ENCODE peak calls at places on chromosomes 7 and 10, in eight cellular contexts. G is CD8-positive, alpha-beta memory T cell; K is colonic mucosa; H is sigmoid colon; Q is uterus; A is left ventricle myocardium inferior; U is mesenchymal stem cell; W is stomach. E is an unnamed sample.

GRCh38 chr7:48255046-48255445 is 83.8 kb downstream of the ABCA13 start:
- DNase-seq in W (no peak), H (no peak), Q (no peak), K (no peak), U (no peak), G (no peak), A (no peak), E (no peak)

GRCh38 chr7:132683967-132684690 is 107.9 kb upstream of the PLXNA4 start:
- DNase-seq in A (no peak), G (no peak), K (no peak), H (no peak), W (no peak), Q (no peak), U (no peak), E (no peak)

GRCh38 chr7:111312966-111313365 is 222.0 kb downstream of the LRRN3 start:
- DNase-seq in W (no peak), G (no peak), H (no peak), Q (no peak), K (no peak), A (no peak), U (peak; percentile 9), E (no peak)

GRCh38 chr7:87370660-87371180 is 25.3 kb downstream of the CROT start:
- DNase-seq in G (no peak), U (peak; percentile 58), H (no peak), Q (no peak), A (no peak), W (no peak), K (no peak), E (peak; percentile 6)

GRCh38 chr7:7921830-7922229 is 46.8 kb upstream of the GLCCI1 start:
- DNase-seq in W (no peak), A (no peak), U (no peak), H (no peak), K (no peak), Q (no peak), G (no peak), E (no peak)

GRCh38 chr7:99987846-99988245 is 12.0 kb upstream of the AZGP1 start:
- DNase-seq in Q (no peak), H (no peak), K (no peak), W (no peak), G (no peak), U (no peak), A (no peak), E (no peak)

GRCh38 chr10:101919026-101919784 is 75.6 kb upstream of the KCNIP2 start:
- DNase-seq in A (no peak), G (no peak), Q (no peak), H (no peak), U (no peak), W (no peak), K (no peak), E (no peak)

GRCh38 chr10:101570764-101571572 is 17.1 kb downstream of the POLL start:
- DNase-seq in G (no peak), U (no peak), K (no peak), W (no peak), Q (no peak), A (no peak), H (no peak), E (no peak)

GRCh38 chr7:289209-289755 is 688 bp upstream of the FOXL3 start:
- DNase-seq in U (no peak), K (no peak), W (no peak), A (no peak), H (peak; percentile 45), G (no peak), Q (no peak), E (no peak)

GRCh38 chr10:23342213-23342884 is 2.2 kb downstream of the C10orf67 start:
- DNase-seq in Q (no peak), A (no peak), U (no peak), G (no peak), H (no peak), W (no peak), K (no peak), E (no peak)
- H3K27ac ChIP-seq in Q (no peak overlapping the region), A (peak overlapping the region; percentile 88), U (no peak overlapping the region), G (no peak overlapping the region), H (no peak overlapping the region), W (no peak overlapping the region), K (no peak overlapping the region), E (no peak overlapping the region)

GRCh38 chr7:95330194-95331003 is 6.1 kb upstream of the PON1 start:
- DNase-seq in W (no peak), Q (no peak), U (peak; percentile 20), K (no peak), H (no peak), G (no peak), A (no peak), E (no peak)

GRCh38 chr7:95331004-95331337 is 6.6 kb upstream of the PON1 start:
- DNase-seq in A (no peak), K (no peak), U (no peak), H (no peak), Q (no peak), G (no peak), W (no peak), E (no peak)

GRCh38 chr7:95338832-95339231 is 14.5 kb upstream of the PON1 start:
- DNase-seq in Q (no peak), G (no peak), H (no peak), A (no peak), W (no peak), K (no peak), U (no peak), E (no peak)

GRCh38 chr7:95334434-95334833 is 10.1 kb upstream of the PON1 start:
- DNase-seq in K (no peak), U (no peak), W (no peak), Q (no peak), A (no peak), H (no peak), G (no peak), E (no peak)

DNA sequence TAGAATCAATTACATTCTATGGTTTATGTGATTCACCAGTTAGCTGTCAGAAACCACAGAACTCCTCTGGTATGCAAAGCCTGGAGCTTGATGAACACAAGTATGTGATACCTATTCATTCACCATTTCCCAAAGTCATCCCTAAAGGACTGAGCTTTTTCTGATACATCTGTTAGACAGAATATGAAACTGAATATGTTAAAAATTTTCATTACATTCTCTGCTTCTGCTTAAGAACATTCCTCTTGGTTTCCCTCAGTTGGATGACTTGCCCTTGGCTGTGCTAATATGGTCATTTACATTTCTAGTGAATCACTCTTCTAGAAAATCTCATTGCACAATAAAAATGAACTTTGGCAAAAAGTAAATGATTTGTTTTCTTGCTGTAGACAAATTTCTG is 10.8 kb upstream of the PON1 start:
- DNase-seq in A (no peak), K (no peak), G (no peak), U (peak; percentile 21), H (no peak), Q (no peak), W (no peak), E (no peak)
- H3K27ac ChIP-seq in A (no peak overlapping the region), K (no peak overlapping the region), G (no peak overlapping the region), U (peak overlapping the region; percentile 86), H (no peak overlapping the region), Q (no peak overlapping the region), W (no peak overlapping the region), E (no peak overlapping the region)

DNA sequence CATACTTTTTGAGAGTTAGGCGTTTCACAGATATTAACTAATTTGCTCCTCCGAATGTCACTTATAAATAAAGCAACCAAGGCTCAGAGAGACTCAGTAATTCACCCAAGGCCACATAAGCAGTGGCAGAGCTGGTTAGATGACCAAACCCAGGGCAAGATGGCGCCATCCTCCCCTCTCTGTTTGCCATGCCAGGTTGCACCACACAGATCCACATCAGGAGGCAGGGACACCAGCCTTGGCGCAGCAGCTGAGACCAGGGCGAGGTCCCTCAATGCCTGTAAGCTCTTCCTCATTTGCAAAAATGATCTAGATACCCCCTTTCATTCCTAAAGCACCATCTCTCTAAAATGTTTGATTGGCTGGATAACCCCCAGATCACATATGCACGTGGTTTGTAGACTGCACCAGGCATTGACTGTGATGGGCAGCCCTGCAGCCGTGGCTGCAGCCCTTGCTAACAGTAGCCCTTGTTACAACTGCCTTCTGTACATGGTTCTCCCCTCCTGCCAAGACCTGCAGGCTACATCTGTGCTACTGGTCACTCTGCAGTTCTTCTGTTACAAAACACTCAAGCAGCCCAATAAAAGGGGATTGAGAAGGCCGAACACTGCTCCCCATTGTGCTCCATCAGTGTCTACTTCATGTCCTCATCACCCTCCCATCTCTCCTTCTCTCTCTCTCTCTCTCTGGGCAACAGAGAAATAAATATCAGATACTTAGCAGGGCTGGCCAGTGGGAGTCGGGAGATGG is 298.6 kb downstream of the PRPF18 start:
- DNase-seq in Q (no peak), G (no peak), W (no peak), A (no peak), H (peak; percentile 70), K (no peak), U (no peak), E (no peak)
- H3K27ac ChIP-seq in Q (no peak overlapping the region), G (no peak overlapping the region), W (no peak overlapping the region), A (peak overlapping the region; percentile 27), H (no peak overlapping the region), K (no peak overlapping the region), U (no peak overlapping the region), E (no peak overlapping the region)

GRCh38 chr7:17142831-17143541 is 155.5 kb upstream of the AHR start:
- DNase-seq in U (peak; percentile 22), Q (no peak), W (no peak), H (no peak), A (no peak), G (no peak), K (no peak), E (no peak)
- H3K27ac ChIP-seq in U (no peak overlapping the region), Q (no peak overlapping the region), W (peak overlapping the region; percentile 11), H (peak overlapping the region; percentile 19), A (peak overlapping the region; percentile 33), G (peak overlapping the region; percentile 14), K (peak overlapping the region; percentile 16), E (peak overlapping the region; percentile 52)

DNA sequence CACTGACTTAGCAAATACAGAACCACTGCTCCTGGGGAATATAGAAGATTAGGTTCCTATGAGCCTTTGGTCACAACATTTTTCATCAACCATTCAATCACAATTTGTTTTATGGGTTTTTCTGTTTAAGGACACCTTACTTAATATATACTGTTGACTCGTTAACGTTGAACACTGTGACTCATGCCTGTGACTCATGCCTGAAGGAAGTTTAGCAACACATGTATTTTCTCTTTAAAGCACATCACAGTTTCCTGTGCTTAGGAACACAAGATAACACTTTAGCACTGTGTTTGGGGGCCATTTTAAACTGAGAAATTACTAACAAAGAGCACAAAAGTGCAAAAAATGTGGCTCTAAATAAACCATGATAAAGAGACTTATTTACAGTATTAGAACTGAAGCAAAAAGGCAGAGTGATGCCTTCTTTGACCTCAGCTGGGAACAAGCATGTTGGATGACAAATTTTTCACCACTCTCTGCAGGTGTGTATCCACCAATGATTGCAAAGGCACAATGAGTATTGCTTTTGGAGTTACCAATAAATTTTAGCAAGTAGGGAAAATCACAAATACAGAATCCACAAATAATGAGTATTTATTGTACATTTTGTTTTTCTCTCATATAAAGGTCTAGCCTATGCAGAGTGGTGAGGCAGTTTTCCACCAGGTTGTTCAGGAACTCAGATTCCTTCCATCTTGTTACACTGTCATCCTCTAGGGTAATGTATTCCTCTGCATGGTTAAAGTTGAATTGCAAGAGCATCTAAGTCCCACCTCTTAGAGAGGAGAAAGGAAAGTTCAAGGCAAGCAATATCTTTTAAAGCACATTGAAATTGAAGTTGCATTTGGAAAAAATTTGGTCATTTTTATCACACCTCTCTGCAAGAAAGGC is 7.3 kb downstream of the FGFBP3 start:
- DNase-seq in H (no peak), K (peak; percentile 32), G (no peak), U (peak; percentile 96), Q (no peak), A (no peak), W (peak; percentile 49), E (no peak)
- H3K27ac ChIP-seq in H (peak overlapping the region; percentile 18), K (no peak overlapping the region), G (peak overlapping the region; percentile 20), U (peak overlapping the region; percentile 74), Q (no peak overlapping the region), A (no peak overlapping the region), W (peak overlapping the region; percentile 18), E (no peak overlapping the region)